ENCODE peak calls at places on chromosomes 3 and 15, in six cellular contexts. One of them, this sample, is unnamed.

GRCh38 chr3:54278960-54279359 is 156.6 kb downstream of the CACNA2D3 start:
- DNase-seq in hippocampal formation: no peak
- DNase-seq in cerebellar cortex: no peak
- DNase-seq in activated CD4-positive, alpha-beta T cell treated with anti-CD3 and anti-CD28 coated beads, Interleukin-2, amount 50 U/mL, for 1 hour: no peak
- DNase-seq in AG10803: peak
- DNase-seq in AG09309: no peak
- DNase-seq in this sample: no peak

GRCh38 chr3:139534992-139535879 is 4.3 kb downstream of the RBP1 start:
- DNase-seq in hippocampal formation: peak
- DNase-seq in cerebellar cortex: no peak
- DNase-seq in activated CD4-positive, alpha-beta T cell treated with anti-CD3 and anti-CD28 coated beads, Interleukin-2, amount 50 U/mL, for 1 hour: no peak
- DNase-seq in AG10803: peak
- DNase-seq in AG09309: no peak
- DNase-seq in this sample: peak

GRCh38 chr3:159634414-159634813 is 354.2 kb upstream of the IL12A start:
- DNase-seq in hippocampal formation: no peak
- DNase-seq in cerebellar cortex: no peak
- DNase-seq in activated CD4-positive, alpha-beta T cell treated with anti-CD3 and anti-CD28 coated beads, Interleukin-2, amount 50 U/mL, for 1 hour: no peak
- DNase-seq in AG10803: peak
- DNase-seq in AG09309: no peak
- DNase-seq in this sample: no peak

GRCh38 chr3:123383101-123384053 is 65.5 kb downstream of the ADCY5 start:
- DNase-seq in hippocampal formation: no peak
- DNase-seq in cerebellar cortex: no peak
- DNase-seq in activated CD4-positive, alpha-beta T cell treated with anti-CD3 and anti-CD28 coated beads, Interleukin-2, amount 50 U/mL, for 1 hour: no peak
- DNase-seq in AG10803: peak
- DNase-seq in AG09309: no peak
- DNase-seq in this sample: peak

GRCh38 chr3:43796041-43796596 is 105.4 kb downstream of the ABHD5 start:
- DNase-seq in hippocampal formation: no peak
- DNase-seq in cerebellar cortex: no peak
- DNase-seq in activated CD4-positive, alpha-beta T cell treated with anti-CD3 and anti-CD28 coated beads, Interleukin-2, amount 50 U/mL, for 1 hour: no peak
- DNase-seq in AG10803: peak
- DNase-seq in AG09309: no peak
- DNase-seq in this sample: no peak

GRCh38 chr15:74402873-74403589 is 30.7 kb downstream of the SEMA7A start:
- DNase-seq in hippocampal formation: peak
- DNase-seq in cerebellar cortex: no peak
- DNase-seq in activated CD4-positive, alpha-beta T cell treated with anti-CD3 and anti-CD28 coated beads, Interleukin-2, amount 50 U/mL, for 1 hour: peak
- DNase-seq in AG10803: no peak
- DNase-seq in AG09309: no peak
- DNase-seq in this sample: no peak

GRCh38 chr15:91882858-91883586 is 29.5 kb downstream of the SLCO3A1 start:
- DNase-seq in hippocampal formation: peak
- DNase-seq in cerebellar cortex: peak
- DNase-seq in activated CD4-positive, alpha-beta T cell treated with anti-CD3 and anti-CD28 coated beads, Interleukin-2, amount 50 U/mL, for 1 hour: no peak
- DNase-seq in AG10803: no peak
- DNase-seq in AG09309: no peak
- DNase-seq in this sample: no peak

GRCh38 chr15:78083687-78084358 is 6.3 kb upstream of the TBC1D2B start:
- DNase-seq in hippocampal formation: no peak
- DNase-seq in cerebellar cortex: no peak
- DNase-seq in activated CD4-positive, alpha-beta T cell treated with anti-CD3 and anti-CD28 coated beads, Interleukin-2, amount 50 U/mL, for 1 hour: no peak
- DNase-seq in AG10803: no peak
- DNase-seq in AG09309: no peak
- DNase-seq in this sample: no peak

GRCh38 chr15:52492132-52492531 is 36.5 kb downstream of the MYO5A start:
- DNase-seq in hippocampal formation: no peak
- DNase-seq in cerebellar cortex: no peak
- DNase-seq in activated CD4-positive, alpha-beta T cell treated with anti-CD3 and anti-CD28 coated beads, Interleukin-2, amount 50 U/mL, for 1 hour: no peak
- DNase-seq in AG10803: no peak
- DNase-seq in AG09309: no peak
- DNase-seq in this sample: no peak

GRCh38 chr15:55816017-55816416 is 73.1 kb upstream of the PRTG start:
- DNase-seq in hippocampal formation: no peak
- DNase-seq in cerebellar cortex: no peak
- DNase-seq in activated CD4-positive, alpha-beta T cell treated with anti-CD3 and anti-CD28 coated beads, Interleukin-2, amount 50 U/mL, for 1 hour: no peak
- DNase-seq in AG10803: peak
- DNase-seq in AG09309: peak
- DNase-seq in this sample: no peak

GRCh38 chr3:29282431-29283296 is 1.8 kb downstream of the RBMS3 start:
- DNase-seq in hippocampal formation: no peak
- DNase-seq in cerebellar cortex: no peak
- DNase-seq in activated CD4-positive, alpha-beta T cell treated with anti-CD3 and anti-CD28 coated beads, Interleukin-2, amount 50 U/mL, for 1 hour: no peak
- DNase-seq in AG10803: peak
- DNase-seq in AG09309: no peak
- DNase-seq in this sample: no peak

GRCh38 chr3:187702507-187703033 is at the start of gene RTP2:
- DNase-seq in hippocampal formation: no peak
- DNase-seq in cerebellar cortex: no peak
- DNase-seq in activated CD4-positive, alpha-beta T cell treated with anti-CD3 and anti-CD28 coated beads, Interleukin-2, amount 50 U/mL, for 1 hour: no peak
- DNase-seq in AG10803: no peak
- DNase-seq in AG09309: no peak
- DNase-seq in this sample: no peak

GRCh38 chr3:14318638-14319037 is 83.8 kb upstream of the SLC6A6 start:
- DNase-seq in hippocampal formation: no peak
- DNase-seq in cerebellar cortex: no peak
- DNase-seq in activated CD4-positive, alpha-beta T cell treated with anti-CD3 and anti-CD28 coated beads, Interleukin-2, amount 50 U/mL, for 1 hour: no peak
- DNase-seq in AG10803: no peak
- DNase-seq in AG09309: no peak
- DNase-seq in this sample: peak

GRCh38 chr3:73546961-73547360 is 77.8 kb downstream of the PDZRN3 start:
- DNase-seq in hippocampal formation: no peak
- DNase-seq in cerebellar cortex: no peak
- DNase-seq in activated CD4-positive, alpha-beta T cell treated with anti-CD3 and anti-CD28 coated beads, Interleukin-2, amount 50 U/mL, for 1 hour: no peak
- DNase-seq in AG10803: peak
- DNase-seq in AG09309: peak
- DNase-seq in this sample: no peak

GRCh38 chr3:143731776-143732175 is 116.5 kb downstream of the SLC9A9 start:
- DNase-seq in hippocampal formation: no peak
- DNase-seq in cerebellar cortex: peak
- DNase-seq in activated CD4-positive, alpha-beta T cell treated with anti-CD3 and anti-CD28 coated beads, Interleukin-2, amount 50 U/mL, for 1 hour: no peak
- DNase-seq in AG10803: no peak
- DNase-seq in AG09309: no peak
- DNase-seq in this sample: peak